ENCODE peak calls at places on chromosomes 1 and 21, in six cellular contexts. O is BE2C, L is small intestine, T is tibial artery, Z is bronchial epithelial cell, N is lung. W is an unnamed sample.

GRCh38 chr1:196209265-196209664 is 399.0 kb downstream of the KCNT2 start:
- DNase-seq in L (no peak), T (no peak), Z (no peak), O (no peak), N (no peak), W (no peak)

GRCh38 chr1:10398278-10398733 is 558 bp upstream of the PGD start:
- DNase-seq in N (no peak), O (no peak), T (no peak), Z (no peak), L (no peak), W (no peak)

GRCh38 chr21:29233611-29234540 is 64.8 kb upstream of the BACH1 start:
- DNase-seq in O (no peak), Z (peak; percentile 31), T (no peak), L (no peak), N (no peak), W (no peak)

GRCh38 chr1:32273389-32274208 is 18.3 kb upstream of the HDAC1 start:
- DNase-seq in L (peak; percentile 34), N (no peak), T (no peak), Z (peak; percentile 86), O (no peak), W (no peak)

GRCh38 chr21:45344576-45344975 is 56.9 kb upstream of the POFUT2 start:
- DNase-seq in T (no peak), O (no peak), L (no peak), Z (no peak), N (no peak), W (no peak)

GRCh38 chr1:206582537-206583460 is 29.5 kb downstream of the EIF2D start:
- DNase-seq in Z (no peak), N (no peak), O (no peak), L (no peak), T (no peak), W (no peak)

GRCh38 chr1:238672262-238672661 is 714.1 kb upstream of the CHRM3 start:
- DNase-seq in T (no peak), L (no peak), Z (no peak), O (peak; percentile 16), N (no peak), W (no peak)

GRCh38 chr1:233442392-233442791 is 114.9 kb downstream of the MAP3K21 start:
- DNase-seq in Z (peak; percentile 33), O (no peak), N (no peak), L (no peak), T (no peak), W (no peak)

GRCh38 chr1:94617139-94617805 is 75.7 kb upstream of the F3 start:
- DNase-seq in N (no peak), Z (peak; percentile 96), T (no peak), L (peak; percentile 74), O (no peak), W (no peak)

GRCh38 chr1:113938192-113938591 is 9.1 kb downstream of the HIPK1 start:
- DNase-seq in T (no peak), L (no peak), Z (no peak), N (no peak), O (no peak), W (no peak)

GRCh38 chr21:45098867-45099266 is 24.5 kb downstream of the ADARB1 start:
- DNase-seq in O (no peak), T (no peak), L (peak; percentile 13), N (no peak), Z (no peak), W (no peak)

GRCh38 chr21:14527690-14528652 is 18.1 kb downstream of the SAMSN1 start:
- DNase-seq in Z (no peak), L (no peak), N (no peak), O (no peak), T (no peak), W (no peak)

GRCh38 chr1:22332795-22333499 is 118.7 kb upstream of the ZBTB40 start:
- DNase-seq in O (no peak), L (no peak), N (no peak), Z (no peak), T (no peak), W (no peak)

GRCh38 chr1:44371206-44371605 is 16.1 kb upstream of the ERI3 start:
- DNase-seq in L (no peak), Z (no peak), N (no peak), T (no peak), O (no peak), W (no peak)

GRCh38 chr21:35051287-35051818 is 2.3 kb upstream of the RUNX1 start:
- DNase-seq in T (peak; percentile 82), Z (peak; percentile 76), L (peak; percentile 87), O (peak; percentile 11), N (peak; percentile 92), W (peak; percentile 83)

GRCh38 chr1:40423264-40423642 is 27.0 kb upstream of the ZFP69B start:
- DNase-seq in Z (no peak), N (no peak), T (no peak), L (no peak), O (no peak), W (no peak)

GRCh38 chr1:14392161-14392886 is 206.2 kb upstream of the KAZN start:
- DNase-seq in T (no peak), Z (no peak), N (no peak), L (no peak), O (no peak), W (no peak)

GRCh38 chr1:91018006-91018405 is 3.8 kb downstream of the ZNF644 start:
- DNase-seq in L (no peak), T (no peak), O (no peak), N (no peak), Z (no peak), W (no peak)

GRCh38 chr1:23452011-23452411 is 27.5 kb upstream of the TCEA3 start:
- DNase-seq in T (no peak), O (peak; percentile 63), N (peak; percentile 91), Z (peak; percentile 87), L (peak; percentile 93), W (no peak)

GRCh38 chr21:28963831-28964230 is 28.8 kb downstream of the LTN1 start:
- DNase-seq in Z (no peak), L (no peak), O (no peak), N (no peak), T (no peak), W (no peak)

GRCh38 chr1:29306471-29307140 is 70.3 kb downstream of the PTPRU start:
- DNase-seq in O (no peak), Z (no peak), T (no peak), N (no peak), L (no peak), W (no peak)

GRCh38 chr1:10824821-10825540 is 28.5 kb upstream of the CASZ1 start:
- DNase-seq in O (peak; percentile 13), N (no peak), T (no peak), L (no peak), Z (peak; percentile 96), W (no peak)

GRCh38 chr1:247653040-247653439 is 26.5 kb downstream of the OR13G1 start:
- DNase-seq in O (no peak), T (no peak), L (no peak), Z (no peak), N (no peak), W (no peak)

GRCh38 chr1:2805801-2806430 is 4.4 kb upstream of the TTC34 start:
- DNase-seq in T (no peak), N (no peak), Z (no peak), O (no peak), L (no peak), W (no peak)

GRCh38 chr1:183753464-183753891 is 51.4 kb upstream of the RGL1 start:
- DNase-seq in T (no peak), Z (peak; percentile 91), O (no peak), N (no peak), L (no peak), W (no peak)

GRCh38 chr1:21491483-21492170 is 17.6 kb upstream of the ALPL start:
- DNase-seq in N (no peak), Z (no peak), L (no peak), O (no peak), T (no peak), W (no peak)

GRCh38 chr1:237387144-237387505 is 345.1 kb downstream of the RYR2 start:
- DNase-seq in T (no peak), O (no peak), N (no peak), L (no peak), Z (no peak), W (no peak)

GRCh38 chr1:228340686-228341449 is 65.8 kb downstream of the TRIM11 start:
- DNase-seq in Z (no peak), L (no peak), N (no peak), O (peak; percentile 32), T (peak; percentile 16), W (no peak)

GRCh38 chr1:158414651-158415345 is 11.2 kb downstream of the OR10K2 start:
- DNase-seq in N (no peak), L (no peak), Z (no peak), O (no peak), T (no peak), W (no peak)

GRCh38 chr1:201324821-201325677 is 41.7 kb downstream of the PKP1 start:
- DNase-seq in N (no peak), T (no peak), Z (no peak), O (no peak), L (no peak), W (no peak)
- H3K4me3 ChIP-seq in N (no peak overlapping the region), T (no peak overlapping the region), Z (no peak overlapping the region), O (no peak overlapping the region), L (no peak overlapping the region), W (no peak overlapping the region)

GRCh38 chr1:115340879-115341278 is 2.8 kb upstream of the NGF start:
- DNase-seq in T (no peak), O (no peak), Z (no peak), N (no peak), L (no peak), W (no peak)

GRCh38 chr1:115336741-115337140 is 1.3 kb downstream of the NGF start:
- DNase-seq in L (no peak), O (no peak), N (no peak), T (no peak), Z (no peak), W (no peak)

GRCh38 chr1:115338457-115338820 is 390 bp upstream of the NGF start:
- DNase-seq in Z (no peak), N (no peak), O (no peak), L (no peak), T (no peak), W (no peak)

GRCh38 chr1:115337633-115338456 is at the start of gene NGF:
- DNase-seq in T (peak; percentile 52), O (no peak), N (no peak), Z (peak; percentile 56), L (no peak), W (peak; percentile 60)

GRCh38 chr1:115337276-115337632 is 795 bp downstream of the NGF start:
- DNase-seq in L (peak; percentile 3), T (no peak), N (no peak), O (no peak), Z (no peak), W (no peak)
- H3K4me3 ChIP-seq in L (no peak overlapping the region), T (peak overlapping the region; percentile 72), N (peak overlapping the region; percentile 34), O (no peak overlapping the region), Z (peak overlapping the region; percentile 38), W (peak overlapping the region; percentile 81)

GRCh38 chr1:110873856-110874255 is 908 bp downstream of the CD53 start:
- DNase-seq in L (no peak), N (no peak), Z (no peak), O (no peak), T (no peak), W (no peak)
- H3K4me3 ChIP-seq in L (peak overlapping the region; percentile 48), N (peak overlapping the region; percentile 8), Z (no peak overlapping the region), O (no peak overlapping the region), T (peak overlapping the region; percentile 34), W (peak overlapping the region; percentile 48)

DNA sequence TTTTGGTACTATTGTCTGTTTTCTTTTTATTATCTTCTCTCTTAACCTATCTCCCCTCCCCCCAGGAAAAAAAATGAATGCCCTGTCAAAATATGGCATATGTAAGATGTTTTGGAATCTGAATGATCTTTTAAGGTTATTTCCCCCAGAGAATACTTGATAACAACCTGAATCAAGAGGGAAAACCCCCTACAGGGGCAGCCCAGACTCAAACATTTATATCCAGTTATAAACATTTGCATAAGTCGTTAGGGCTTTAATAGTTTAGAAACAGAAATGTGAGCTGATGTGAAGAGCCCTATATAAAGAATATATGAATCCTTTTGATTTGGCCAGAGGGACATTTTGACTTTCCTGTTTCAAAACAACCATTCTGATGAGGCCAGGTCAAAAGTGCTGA is 169.5 kb downstream of the VAV3 start:
- DNase-seq in L (no peak), O (no peak), Z (no peak), T (no peak), N (no peak), W (no peak)
- H3K4me3 ChIP-seq in L (no peak overlapping the region), O (no peak overlapping the region), Z (no peak overlapping the region), T (no peak overlapping the region), N (no peak overlapping the region), W (no peak overlapping the region)

W was measured in left ventricle myocardium inferior.